ENCODE peak calls at places on chromosomes 13 and 19, in four cellular contexts. K is central memory CD8-positive, alpha-beta T cell; J is activated CD4-positive, alpha-beta T cell treated with anti-CD3 and anti-CD28 coated beads, Interleukin-2, amount 50 U/mL, for 48 hours; O is activated naive CD8-positive, alpha-beta T cell treated with anti-CD3 and anti-CD28 coated beads for 36 hours. V is an unnamed sample.

GRCh38 chr19:36046443-36047050 is 7.5 kb downstream of the THAP8 start:
- DNase-seq in K (no peak), J (no peak), O (no peak), V (no peak)

GRCh38 chr13:71722206-71722605 is 144.8 kb downstream of the DACH1 start:
- DNase-seq in K (no peak), J (no peak), O (no peak), V (no peak)

GRCh38 chr13:47437411-47437810 is 540.6 kb upstream of the HTR2A start:
- DNase-seq in J (no peak), K (no peak), O (no peak), V (no peak)

GRCh38 chr13:112519517-112520060 is 68.4 kb downstream of the TUBGCP3 start:
- DNase-seq in J (no peak), O (no peak), K (no peak), V (no peak)

GRCh38 chr19:46622118-46622446 is 2.8 kb downstream of the PTGIR start:
- DNase-seq in O (no peak), J (no peak), K (no peak), V (no peak)

GRCh38 chr19:35868172-35868822 is at the start of gene APLP1:
- DNase-seq in O (peak), K (peak), J (peak), V (peak)

GRCh38 chr13:79593611-79594275 is 112.8 kb downstream of the NDFIP2 start:
- DNase-seq in K (no peak), O (no peak), J (no peak), V (no peak)

GRCh38 chr13:31807090-31807541 is 67.8 kb downstream of the RXFP2 start:
- DNase-seq in O (no peak), K (peak), J (peak), V (no peak)

GRCh38 chr13:110680852-110681251 is 25.1 kb downstream of the CARS2 start:
- DNase-seq in O (no peak), K (no peak), J (no peak), V (no peak)

GRCh38 chr13:26941345-26942174 is 181.0 kb upstream of the GPR12 start:
- DNase-seq in O (no peak), J (no peak), K (no peak), V (no peak)

GRCh38 chr13:74586839-74587238 is 452.6 kb upstream of the KLF12 start:
- DNase-seq in O (no peak), J (no peak), K (no peak), V (no peak)

GRCh38 chr19:14821958-14822357 is 13.0 kb downstream of the OR7A5 start:
- DNase-seq in J (no peak), O (no peak), K (no peak), V (no peak)

GRCh38 chr19:32040246-32040645 is 305.2 kb upstream of the ZNF507 start:
- DNase-seq in O (no peak), J (no peak), K (no peak), V (no peak)

GRCh38 chr19:41616785-41617621 is 9.9 kb downstream of the CEACAM4 start:
- DNase-seq in J (no peak), O (no peak), K (no peak), V (no peak)

GRCh38 chr19:56705939-56706338 is 34.4 kb upstream of the ZNF835 start:
- DNase-seq in K (no peak), J (no peak), O (no peak), V (no peak)

GRCh38 chr13:106637519-106637918 is 69.6 kb upstream of the ARGLU1 start:
- DNase-seq in K (no peak), O (no peak), J (no peak), V (no peak)

GRCh38 chr19:467554-467953 is 6.7 kb upstream of the SHC2 start:
- DNase-seq in K (no peak), O (no peak), J (no peak), V (no peak)

GRCh38 chr13:108780706-108781105 is 151.3 kb downstream of the MYO16 start:
- DNase-seq in K (no peak), O (no peak), J (no peak), V (no peak)

GRCh38 chr13:28452755-28453154 is 42.2 kb downstream of the FLT1 start:
- DNase-seq in O (no peak), J (no peak), K (no peak), V (no peak)

GRCh38 chr19:34733266-34733825 is 697 bp upstream of the ZNF181 start:
- DNase-seq in K (no peak), J (no peak), O (no peak), V (no peak)

GRCh38 chr13:23610187-23610576 is 40.0 kb downstream of the TNFRSF19 start:
- DNase-seq in O (no peak), J (no peak), K (no peak), V (no peak)

GRCh38 chr13:79485014-79485441 is 4.1 kb downstream of the NDFIP2 start:
- DNase-seq in O (no peak), K (no peak), J (no peak), V (no peak)

GRCh38 chr13:92187378-92187989 is 789.1 kb downstream of the GPC5 start:
- DNase-seq in K (no peak), O (no peak), J (no peak), V (no peak)

GRCh38 chr19:51366050-51366998 is at the start of gene ETFB:
- DNase-seq in J (peak), O (peak), K (peak), V (peak)

GRCh38 chr13:43830481-43830873 is 43.7 kb upstream of the ENOX1 start:
- DNase-seq in O (no peak), K (no peak), J (no peak), V (no peak)

V was measured in activated gamma-delta T cell.